ENCODE peak calls at places on chromosomes 6 and 20, in ten cellular contexts. I is sigmoid colon; U is cardiac muscle cell; J is DND-41; R is NT2/D1; X is spleen; T is K562; O is CD4-positive, alpha-beta memory T cell; B is effector memory CD4-positive, alpha-beta T cell; E is breast epithelium. Y is an unnamed sample.

GRCh38 chr6:15987569-15987968 is 141.3 kb upstream of the MYLIP start:
- DNase-seq in I (no peak), O (no peak), R (peak; percentile 30), E (no peak), X (no peak), U (peak; percentile 82), J (no peak), T (peak; percentile 75), B (no peak), Y (peak; percentile 30)

GRCh38 chr20:57473246-57474042 is 51.5 kb downstream of the CTCFL start:
- DNase-seq in B (no peak), E (no peak), T (no peak), I (peak; percentile 80), O (no peak), X (peak; percentile 91), U (no peak), R (no peak), J (peak; percentile 32), Y (peak; percentile 38)

GRCh38 chr6:131651782-131652181 is 14.7 kb downstream of the ENPP3 start:
- DNase-seq in T (no peak), X (no peak), E (no peak), B (no peak), J (no peak), O (no peak), R (no peak), I (no peak), U (no peak), Y (no peak)

GRCh38 chr6:7418238-7418905 is 28.8 kb downstream of the RIOK1 start:
- DNase-seq in X (no peak), O (no peak), R (no peak), T (no peak), J (no peak), B (no peak), E (no peak), I (no peak), U (no peak), Y (no peak)

GRCh38 chr6:89840538-89840937 is 10.9 kb downstream of the CASP8AP2 start:
- DNase-seq in T (no peak), B (no peak), R (no peak), X (no peak), J (no peak), I (no peak), E (no peak), O (no peak), U (peak; percentile 35), Y (no peak)

GRCh38 chr20:60062431-60063336 is 104.5 kb downstream of the CDH26 start:
- DNase-seq in J (no peak), O (no peak), E (peak; percentile 33), I (peak; percentile 46), X (no peak), B (no peak), U (no peak), T (no peak), R (no peak), Y (no peak)

GRCh38 chr6:144725731-144726522 is 440.8 kb downstream of the UTRN start:
- DNase-seq in U (no peak), O (no peak), J (peak; percentile 37), T (no peak), E (no peak), I (no peak), X (no peak), R (no peak), B (no peak), Y (peak; percentile 70)

GRCh38 chr6:162343196-162343901 is 384.2 kb downstream of the PRKN start:
- DNase-seq in R (no peak), U (no peak), J (no peak), X (no peak), O (no peak), B (no peak), E (no peak), T (no peak), I (no peak), Y (peak; percentile 17)

GRCh38 chr6:91376686-91377085 is 789.8 kb upstream of the MAP3K7 start:
- DNase-seq in B (no peak), O (no peak), T (no peak), E (no peak), J (no peak), R (no peak), I (no peak), X (no peak), U (no peak), Y (no peak)

GRCh38 chr6:113619077-113619476 is 238.1 kb upstream of the MARCKS start:
- DNase-seq in J (no peak), T (no peak), U (no peak), I (no peak), B (no peak), R (no peak), E (no peak), O (no peak), X (no peak), Y (no peak)

GRCh38 chr6:335146-335545 is 42.9 kb downstream of the DUSP22 start:
- DNase-seq in I (no peak), J (no peak), R (no peak), X (peak; percentile 69), B (no peak), U (no peak), E (no peak), O (no peak), T (no peak), Y (no peak)

GRCh38 chr6:113693866-113694265 is 163.3 kb upstream of the MARCKS start:
- DNase-seq in X (no peak), E (no peak), J (no peak), R (no peak), O (no peak), U (no peak), I (no peak), B (no peak), T (no peak), Y (no peak)

GRCh38 chr6:136751478-136751956 is 40.8 kb downstream of the MAP3K5 start:
- DNase-seq in R (no peak), B (no peak), O (peak; percentile 59), E (no peak), U (no peak), J (no peak), T (no peak), X (no peak), I (no peak), Y (no peak)

GRCh38 chr20:40945189-40945588 is 83.4 kb upstream of the TOP1 start:
- DNase-seq in E (no peak), T (no peak), I (peak; percentile 44), X (no peak), B (no peak), J (peak; percentile 42), U (no peak), O (no peak), R (no peak), Y (no peak)

GRCh38 chr20:40942015-40942414 is 86.6 kb upstream of the TOP1 start:
- DNase-seq in B (no peak), T (no peak), X (no peak), J (no peak), E (no peak), O (no peak), R (no peak), U (no peak), I (no peak), Y (no peak)

GRCh38 chr20:40945754-40946451 is 82.7 kb upstream of the TOP1 start:
- DNase-seq in E (peak; percentile 60), X (peak; percentile 80), I (peak; percentile 60), T (no peak), U (peak; percentile 80), R (peak; percentile 86), O (no peak), B (no peak), J (peak; percentile 81), Y (no peak)

GRCh38 chr20:40942775-40943174 is 85.8 kb upstream of the TOP1 start:
- DNase-seq in X (no peak), I (no peak), R (no peak), E (no peak), T (no peak), B (no peak), O (no peak), U (no peak), J (no peak), Y (no peak)

GRCh38 chr20:40943591-40943990 is 85.0 kb upstream of the TOP1 start:
- DNase-seq in O (no peak), U (no peak), J (no peak), I (peak; percentile 40), X (no peak), R (no peak), B (no peak), T (no peak), E (no peak), Y (no peak)
- H3K4me1 ChIP-seq in O (no peaks in the 10 kb centered on the region), U (no peaks in the 10 kb centered on the region), J (peaks cover 71% of the 10 kb centered on the region), I (no peaks in the 10 kb centered on the region), X (peaks cover 12% of the 10 kb centered on the region), R (peaks cover 10% of the 10 kb centered on the region), B (no peaks in the 10 kb centered on the region), T (peaks cover 8% of the 10 kb centered on the region), E (no peaks in the 10 kb centered on the region), Y (no peaks in the 10 kb centered on the region)

GRCh38 chr20:44392776-44393607 is 37.5 kb downstream of the HNF4A start:
- DNase-seq in E (no peak), J (no peak), U (no peak), I (no peak), T (no peak), X (no peak), O (no peak), B (no peak), R (no peak), Y (no peak)

GRCh38 chr20:44395963-44396340 is 40.5 kb downstream of the HNF4A start:
- DNase-seq in E (no peak), U (no peak), J (no peak), B (no peak), O (no peak), X (no peak), I (no peak), T (no peak), R (no peak), Y (no peak)

GRCh38 chr20:44395183-44395962 is 39.9 kb downstream of the HNF4A start:
- DNase-seq in R (no peak), X (no peak), J (no peak), B (no peak), T (no peak), O (no peak), U (no peak), I (no peak), E (no peak), Y (no peak)

GRCh38 chr20:44393608-44394519 is 38.4 kb downstream of the HNF4A start:
- DNase-seq in E (no peak), R (no peak), B (no peak), O (no peak), I (no peak), X (no peak), T (no peak), J (no peak), U (no peak), Y (no peak)

GRCh38 chr20:44394520-44395182 is 39.2 kb downstream of the HNF4A start:
- DNase-seq in T (peak; percentile 40), X (no peak), J (no peak), U (no peak), E (no peak), O (no peak), R (no peak), I (no peak), B (no peak), Y (no peak)
- H3K27me3 ChIP-seq in T (no peaks in the 10 kb centered on the region), X (no peaks in the 10 kb centered on the region), J (peaks cover 36% of the 10 kb centered on the region), U (no peaks in the 10 kb centered on the region), E (no peaks in the 10 kb centered on the region), O (no peaks in the 10 kb centered on the region), R (no peaks in the 10 kb centered on the region), I (peaks cover 3% of the 10 kb centered on the region), B (no peaks in the 10 kb centered on the region), Y (no peaks in the 10 kb centered on the region)

GRCh38 chr6:111590209-111590955 is 15.3 kb downstream of the TRAF3IP2 start:
- DNase-seq in U (no peak), J (no peak), X (no peak), E (no peak), I (no peak), O (no peak), T (no peak), R (no peak), B (no peak), Y (no peak)
- H3K4me1 ChIP-seq in U (peaks cover 33% of the 10 kb centered on the region), J (peaks cover 24% of the 10 kb centered on the region), X (no peaks in the 10 kb centered on the region), E (peaks cover 13% of the 10 kb centered on the region), I (peaks cover 71% of the 10 kb centered on the region), O (peaks cover 18% of the 10 kb centered on the region), T (peaks cover 8% of the 10 kb centered on the region), R (no peaks in the 10 kb centered on the region), B (no peaks in the 10 kb centered on the region), Y (peaks cover 20% of the 10 kb centered on the region)

GRCh38 chr20:46010491-46011405 is 2.0 kb downstream of the MMP9 start:
- DNase-seq in U (no peak), E (no peak), O (peak; percentile 55), T (no peak), R (no peak), X (peak; percentile 90), B (peak; percentile 50), I (no peak), J (no peak), Y (no peak)
- H3K27me3 ChIP-seq in U (no peaks in the 10 kb centered on the region), E (no peaks in the 10 kb centered on the region), O (peaks cover 30% of the 10 kb centered on the region), T (peaks cover 22% of the 10 kb centered on the region), R (peaks cover 10% of the 10 kb centered on the region), X (peaks cover 32% of the 10 kb centered on the region), B (peaks cover 33% of the 10 kb centered on the region), I (peaks cover 56% of the 10 kb centered on the region), J (no peaks in the 10 kb centered on the region), Y (peaks cover 65% of the 10 kb centered on the region)

Y was measured in HAP-1.